ENCODE peak calls at places on chromosomes 11 and 22, in eight cellular contexts. F is pulmonary artery endothelial cell; Z is iris pigment epithelial cell; X is activated CD4-positive, alpha-beta T cell treated with anti-CD3 and anti-CD28 coated beads, Interleukin-2, amount 50 U/mL, for 1 hour; E is heart right ventricle; L is psoas muscle; H is neural progenitor cell; P is gastrocnemius medialis. U is an unnamed sample.
A peak's percentile ranks its signal among the peaks of the same experiment; 100 is the strongest.

GRCh38 chr11:22670803-22671202 is 4.4 kb downstream of the GAS2 start:
- DNase-seq in X (no peak), H (no peak), P (no peak), L (no peak), Z (no peak), F (no peak), E (no peak), U (no peak)

GRCh38 chr11:91305402-91305801 is 919.2 kb upstream of the FAT3 start:
- DNase-seq in P (no peak), X (no peak), L (no peak), F (no peak), E (no peak), H (no peak), Z (no peak), U (no peak)

GRCh38 chr11:131198161-131198560 is 172.3 kb upstream of the NTM start:
- DNase-seq in Z (no peak), H (no peak), E (no peak), F (no peak), X (no peak), P (no peak), L (no peak), U (no peak)

GRCh38 chr11:1877211-1878133 is 14.2 kb downstream of the PRR33 start:
- DNase-seq in L (peak; percentile 80), P (no peak), Z (peak; percentile 66), X (no peak), E (peak; percentile 78), H (no peak), F (no peak), U (no peak)

GRCh38 chr11:38990841-38991240 is 2392.8 kb upstream of the RAG2 start:
- DNase-seq in F (no peak), H (no peak), L (no peak), Z (no peak), P (no peak), E (no peak), X (no peak), U (no peak)

GRCh38 chr11:18172686-18173085 is at the start of gene MRGPRX4:
- DNase-seq in Z (no peak), P (no peak), L (no peak), F (no peak), E (no peak), H (no peak), X (no peak), U (no peak)

GRCh38 chr11:70063555-70063954 is 14.6 kb upstream of the ANO1 start:
- DNase-seq in Z (no peak), H (no peak), L (no peak), F (no peak), X (no peak), P (no peak), E (no peak), U (no peak)

GRCh38 chr22:44298331-44299087 is 14.2 kb downstream of the SHISAL1 start:
- DNase-seq in F (no peak), E (no peak), P (no peak), H (peak; percentile 61), L (no peak), X (no peak), Z (no peak), U (no peak)

GRCh38 chr11:65524010-65524746 is 705 bp upstream of the SCYL1 start:
- DNase-seq in H (no peak), X (no peak), F (no peak), E (peak; percentile 58), P (no peak), L (peak; percentile 75), Z (no peak), U (no peak)

GRCh38 chr11:10846664-10847063 is 11.2 kb downstream of the ZBED5 start:
- DNase-seq in F (no peak), X (no peak), H (no peak), P (no peak), Z (no peak), L (no peak), E (no peak), U (no peak)

GRCh38 chr11:71948314-71949027 is 19.6 kb downstream of the RNF121 start:
- DNase-seq in L (no peak), F (no peak), E (no peak), P (no peak), Z (peak; percentile 19), X (no peak), H (no peak), U (peak; percentile 63)

GRCh38 chr11:85941380-85941973 is 86.3 kb downstream of the CCDC83 start:
- DNase-seq in X (no peak), E (peak; percentile 25), L (peak; percentile 52), H (peak; percentile 66), P (peak; percentile 32), F (peak; percentile 46), Z (peak; percentile 73), U (peak; percentile 39)

GRCh38 chr11:79253280-79253679 is 187.6 kb downstream of the TENM4 start:
- DNase-seq in H (peak; percentile 32), X (no peak), P (no peak), E (no peak), Z (no peak), F (no peak), L (no peak), U (no peak)

GRCh38 chr11:124799384-124800225 is 601 bp downstream of the MSANTD2 start:
- DNase-seq in L (peak; percentile 63), H (peak; percentile 87), X (peak; percentile 45), E (peak; percentile 33), P (no peak), Z (peak; percentile 32), F (no peak), U (peak; percentile 8)

GRCh38 chr11:75577198-75577597 is 15.1 kb downstream of the SERPINH1 start:
- DNase-seq in Z (no peak), P (no peak), H (peak; percentile 59), E (peak; percentile 74), F (no peak), X (peak; percentile 70), L (peak; percentile 74), U (no peak)

GRCh38 chr11:35553831-35554230 is 28.4 kb upstream of the PAMR1 start:
- DNase-seq in H (no peak), P (no peak), F (no peak), E (no peak), Z (peak; percentile 98), X (no peak), L (no peak), U (peak; percentile 96)

U was measured in astrocyte.